ENCODE peak calls at places on chromosomes 16 and 17, in nine cellular contexts. I, M, S, Y, B, V, E, J and Q are unnamed samples.

GRCh38 chr17:73139296-73139695 is 25.5 kb upstream of the SSTR2 start:
- DNase-seq in I (no peak), M (no peak), S (no peak), Y (no peak), B (no peak), V (no peak), E (no peak), J (no peak), Q (no peak)

GRCh38 chr16:27232061-27232841 is 28.9 kb downstream of the KDM8 start:
- DNase-seq in I (peak), M (peak), S (peak), Y (peak), B (peak), V (no peak), E (no peak), J (no peak), Q (no peak)

GRCh38 chr16:72621651-72622050 is 426.3 kb downstream of the ZFHX3 start:
- DNase-seq in I (no peak), M (no peak), S (no peak), Y (no peak), B (no peak), V (no peak), E (peak), J (no peak), Q (no peak)

GRCh38 chr17:39926135-39926587 is 1.2 kb downstream of the ORMDL3 start:
- DNase-seq in I (no peak), M (no peak), S (no peak), Y (no peak), B (no peak), V (no peak), E (no peak), J (no peak), Q (no peak)

GRCh38 chr16:84266451-84266850 is 26.6 kb upstream of the KCNG4 start:
- DNase-seq in I (peak), M (peak), S (peak), Y (no peak), B (no peak), V (peak), E (peak), J (peak), Q (no peak)

GRCh38 chr16:70267516-70267915 is 15.8 kb upstream of the EXOSC6 start:
- DNase-seq in I (peak), M (peak), S (no peak), Y (peak), B (no peak), V (no peak), E (peak), J (peak), Q (no peak)

GRCh38 chr16:47144559-47144877 is 773 bp upstream of the NETO2 start:
- DNase-seq in I (no peak), M (no peak), S (no peak), Y (no peak), B (no peak), V (no peak), E (no peak), J (no peak), Q (no peak)

GRCh38 chr16:4213721-4214120 is 28.2 kb downstream of the SRL start:
- DNase-seq in I (peak), M (no peak), S (no peak), Y (no peak), B (no peak), V (no peak), E (no peak), J (no peak), Q (no peak)

GRCh38 chr17:14201087-14201486 is 35.6 kb downstream of the CDRT15 start:
- DNase-seq in I (peak), M (no peak), S (no peak), Y (no peak), B (no peak), V (no peak), E (peak), J (no peak), Q (no peak)

GRCh38 chr16:84818989-84819643 is 669 bp upstream of the CRISPLD2 start:
- DNase-seq in I (no peak), M (no peak), S (no peak), Y (no peak), B (no peak), V (no peak), E (no peak), J (no peak), Q (no peak)

GRCh38 chr16:19705843-19706242 is 12.2 kb downstream of the KNOP1 start:
- DNase-seq in I (no peak), M (no peak), S (no peak), Y (peak), B (no peak), V (no peak), E (no peak), J (no peak), Q (no peak)

GRCh38 chr17:78343099-78343432 is 16.8 kb downstream of the SOCS3 start:
- DNase-seq in I (peak), M (peak), S (no peak), Y (peak), B (peak), V (peak), E (peak), J (peak), Q (peak)

GRCh38 chr16:14419817-14420216 is 210.2 kb downstream of the PARN start:
- DNase-seq in I (no peak), M (no peak), S (no peak), Y (no peak), B (no peak), V (no peak), E (no peak), J (no peak), Q (no peak)

GRCh38 chr16:66932076-66932475 is 2.1 kb downstream of the CIAO2B start:
- DNase-seq in I (no peak), M (no peak), S (no peak), Y (no peak), B (no peak), V (no peak), E (no peak), J (no peak), Q (no peak)

GRCh38 chr16:66935319-66936011 is at the start of gene CES2:
- DNase-seq in I (peak), M (no peak), S (no peak), Y (no peak), B (no peak), V (peak), E (peak), J (no peak), Q (peak)

GRCh38 chr16:66933776-66934137 is 445 bp downstream of the CIAO2B start:
- DNase-seq in I (no peak), M (no peak), S (no peak), Y (no peak), B (no peak), V (no peak), E (peak), J (no peak), Q (no peak)

GRCh38 chr16:66936462-66936861 is 1.1 kb downstream of the CES2 start:
- DNase-seq in I (peak), M (no peak), S (no peak), Y (no peak), B (no peak), V (peak), E (no peak), J (no peak), Q (no peak)

GRCh38 chr16:66934138-66934838 is at the start of gene CIAO2B:
- DNase-seq in I (peak), M (peak), S (peak), Y (peak), B (peak), V (peak), E (peak), J (peak), Q (peak)
- TF ChIP-seq POLR2A in I (peak), M (peak), S (peak), Y (peak), B (peak), V (peak), E (peak), J (peak), Q (peak)

DNA sequence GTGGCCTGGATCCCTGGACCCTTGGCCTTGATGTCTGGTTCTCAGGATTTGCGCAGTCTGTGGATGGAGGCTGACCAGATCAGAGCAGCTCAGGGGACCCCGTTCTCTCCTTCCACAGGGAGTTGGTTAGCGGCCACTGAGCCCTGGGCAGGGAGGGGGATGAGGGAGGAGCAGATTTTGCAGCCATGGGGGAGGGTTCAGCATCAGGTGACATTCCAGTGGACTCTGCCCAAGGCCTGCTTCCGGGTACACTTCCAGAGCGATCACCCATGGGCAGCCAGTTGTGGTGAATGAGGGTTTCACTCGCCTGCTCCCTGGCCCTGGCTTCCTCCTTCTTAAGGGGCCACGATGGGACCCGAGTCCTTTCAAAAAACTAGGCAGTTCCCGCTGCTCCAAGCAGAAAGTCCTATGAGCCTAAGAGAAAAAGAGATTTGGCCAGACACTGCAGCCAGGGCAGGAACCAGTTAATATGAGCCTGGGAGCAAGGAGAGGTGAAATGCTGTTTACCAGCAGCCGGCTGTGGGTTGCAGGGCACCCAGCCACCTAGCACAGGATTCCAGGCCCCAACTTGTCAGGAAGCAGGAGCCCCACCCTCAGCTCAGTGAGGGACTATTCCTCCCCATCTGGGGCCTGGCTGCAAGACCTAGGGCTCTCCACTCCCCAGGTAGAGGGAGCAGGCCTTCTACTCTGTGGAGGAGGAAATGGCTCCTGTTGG is 4.7 kb upstream of the GPRC5C start:
- DNase-seq in I (peak), M (no peak), S (no peak), Y (no peak), B (no peak), V (peak), E (no peak), J (no peak), Q (no peak)
- TF ChIP-seq POLR2A in I (peak), M (no peak), S (no peak), Y (no peak), B (no peak), V (peak), E (no peak), J (no peak), Q (no peak)

GRCh38 chr16:58518083-58518979 is 3.0 kb downstream of the SETD6 start:
- DNase-seq in I (no peak), M (no peak), S (peak), Y (no peak), B (no peak), V (no peak), E (no peak), J (no peak), Q (no peak)
- TF ChIP-seq POLR2A in I (no peak), M (no peak), S (no peak), Y (no peak), B (no peak), V (no peak), E (no peak), J (no peak), Q (no peak)

GRCh38 chr17:42889809-42890208 is 10.8 kb upstream of the G6PC1 start:
- DNase-seq in I (no peak), M (no peak), S (no peak), Y (no peak), B (no peak), V (no peak), E (no peak), J (no peak), Q (no peak)

GRCh38 chr17:42891539-42892152 is 9.0 kb upstream of the G6PC1 start:
- DNase-seq in I (no peak), M (no peak), S (no peak), Y (peak), B (peak), V (peak), E (peak), J (no peak), Q (peak)

GRCh38 chr17:42898147-42898807 is 2.3 kb upstream of the G6PC1 start:
- DNase-seq in I (peak), M (no peak), S (no peak), Y (no peak), B (no peak), V (peak), E (no peak), J (no peak), Q (no peak)

GRCh38 chr17:42895185-42895555 is 5.4 kb upstream of the G6PC1 start:
- DNase-seq in I (peak), M (no peak), S (no peak), Y (peak), B (no peak), V (peak), E (peak), J (peak), Q (peak)

GRCh38 chr17:42894283-42895184 is 6.1 kb upstream of the G6PC1 start:
- DNase-seq in I (peak), M (no peak), S (no peak), Y (peak), B (no peak), V (peak), E (no peak), J (no peak), Q (no peak)
- TF ChIP-seq POLR2A in I (peak), M (no peak), S (no peak), Y (no peak), B (no peak), V (no peak), E (no peak), J (no peak), Q (no peak)

DNA sequence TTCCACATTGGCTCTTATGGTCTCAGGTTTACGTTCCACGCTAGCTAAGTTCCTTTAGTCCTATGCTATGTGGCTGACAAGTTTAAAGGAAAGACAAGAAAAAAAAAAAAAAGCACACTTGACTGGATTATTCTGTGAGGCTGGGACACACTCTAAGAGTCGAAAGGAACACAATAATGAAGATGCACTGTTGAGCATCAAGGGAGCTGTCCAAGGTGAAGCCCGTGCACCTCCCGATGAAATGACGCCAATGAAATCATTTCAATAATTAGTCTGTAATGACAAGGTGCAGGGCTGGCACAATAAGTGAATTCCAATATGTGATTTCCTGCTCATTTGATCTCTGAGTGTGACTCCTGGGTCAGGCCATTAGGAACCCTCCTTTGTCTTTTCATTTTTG is 232.9 kb downstream of the CDH13 start:
- DNase-seq in I (no peak), M (no peak), S (no peak), Y (no peak), B (no peak), V (no peak), E (no peak), J (no peak), Q (no peak)
- TF ChIP-seq POLR2A in I (no peak), M (no peak), S (no peak), Y (no peak), B (no peak), V (no peak), E (no peak), J (no peak), Q (no peak)